ENCODE peak calls at places on chromosomes 6 and 20, in five cellular contexts. One of them, this sample, is unnamed.

GRCh38 chr20:32158351-32158750 is 48.8 kb downstream of the TM9SF4 start:
- DNase-seq in right cardiac atrium: no peak
- DNase-seq in H1: no peak
- DNase-seq in NT2/D1: no peak
- DNase-seq in PC-9: no peak
- DNase-seq in this sample: no peak

GRCh38 chr6:44054635-44055559 is 72.4 kb downstream of the MRPL14 start:
- DNase-seq in right cardiac atrium: peak; percentile 22
- DNase-seq in H1: no peak
- DNase-seq in NT2/D1: no peak
- DNase-seq in PC-9: no peak
- DNase-seq in this sample: peak; percentile 87

GRCh38 chr20:38581013-38581412 is at the start of gene ADIG:
- DNase-seq in right cardiac atrium: no peak
- DNase-seq in H1: no peak
- DNase-seq in NT2/D1: no peak
- DNase-seq in PC-9: no peak
- DNase-seq in this sample: no peak

GRCh38 chr6:32932132-32932868 is 8.5 kb downstream of the HLA-DMB start:
- DNase-seq in right cardiac atrium: no peak
- DNase-seq in H1: no peak
- DNase-seq in NT2/D1: no peak
- DNase-seq in PC-9: no peak
- DNase-seq in this sample: no peak

GRCh38 chr6:116381000-116381399 is 10.3 kb downstream of the DSE start:
- DNase-seq in right cardiac atrium: no peak
- DNase-seq in H1: no peak
- DNase-seq in NT2/D1: no peak
- DNase-seq in PC-9: no peak
- DNase-seq in this sample: no peak

GRCh38 chr6:74925683-74926082 is 280.2 kb downstream of the COL12A1 start:
- DNase-seq in right cardiac atrium: no peak
- DNase-seq in H1: no peak
- DNase-seq in NT2/D1: no peak
- DNase-seq in PC-9: no peak
- DNase-seq in this sample: no peak

GRCh38 chr6:82178759-82179112 is 68.8 kb downstream of the IBTK start:
- DNase-seq in right cardiac atrium: no peak
- DNase-seq in H1: no peak
- DNase-seq in NT2/D1: no peak
- DNase-seq in PC-9: no peak
- DNase-seq in this sample: no peak

GRCh38 chr6:149895702-149896310 is 2.1 kb downstream of the RAET1E start:
- DNase-seq in right cardiac atrium: peak; percentile 70
- DNase-seq in H1: no peak
- DNase-seq in NT2/D1: no peak
- DNase-seq in PC-9: peak; percentile 59
- DNase-seq in this sample: peak; percentile 64

GRCh38 chr20:43752561-43753301 is 25.9 kb upstream of the GTSF1L start:
- DNase-seq in right cardiac atrium: peak; percentile 24
- DNase-seq in H1: no peak
- DNase-seq in NT2/D1: no peak
- DNase-seq in PC-9: peak; percentile 49
- DNase-seq in this sample: peak; percentile 73

GRCh38 chr6:42704251-42704936 is 18.0 kb downstream of the PRPH2 start:
- DNase-seq in right cardiac atrium: peak; percentile 74
- DNase-seq in H1: peak; percentile 57
- DNase-seq in NT2/D1: no peak
- DNase-seq in PC-9: no peak
- DNase-seq in this sample: no peak

GRCh38 chr6:167476844-167477595 is 152.1 kb downstream of the TTLL2 start:
- DNase-seq in right cardiac atrium: no peak
- DNase-seq in H1: no peak
- DNase-seq in NT2/D1: no peak
- DNase-seq in PC-9: no peak
- DNase-seq in this sample: no peak

GRCh38 chr20:56630506-56631317 is 1.6 kb downstream of the TFAP2C start:
- DNase-seq in right cardiac atrium: no peak
- DNase-seq in H1: peak; percentile 80
- DNase-seq in NT2/D1: no peak
- DNase-seq in PC-9: no peak
- DNase-seq in this sample: no peak

GRCh38 chr6:148317739-148318138 is 24.9 kb upstream of the SASH1 start:
- DNase-seq in right cardiac atrium: no peak
- DNase-seq in H1: no peak
- DNase-seq in NT2/D1: no peak
- DNase-seq in PC-9: no peak
- DNase-seq in this sample: peak; percentile 64

GRCh38 chr6:168078199-168078942 is 641 bp downstream of the FRMD1 start:
- DNase-seq in right cardiac atrium: no peak
- DNase-seq in H1: no peak
- DNase-seq in NT2/D1: no peak
- DNase-seq in PC-9: no peak
- DNase-seq in this sample: no peak

DNA sequence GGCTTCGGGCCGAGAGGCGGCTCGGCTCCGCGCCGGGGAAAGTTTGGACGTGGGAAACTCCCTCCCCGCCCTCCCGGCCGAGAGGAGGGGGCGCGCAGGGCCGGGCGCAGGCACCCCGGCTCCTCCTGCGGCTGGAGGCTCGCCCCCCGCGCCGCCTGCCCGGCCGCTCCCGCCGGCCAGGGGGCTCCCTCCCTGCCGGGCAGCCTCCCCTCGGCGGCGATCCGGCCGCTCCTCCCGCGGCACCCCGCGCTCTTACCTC is 370 bp downstream of the CDH22 start:
- DNase-seq in right cardiac atrium: no peak
- DNase-seq in H1: no peak
- DNase-seq in NT2/D1: no peak
- DNase-seq in PC-9: no peak
- DNase-seq in this sample: no peak
- H3K27me3 ChIP-seq in right cardiac atrium: no peaks in the 10 kb centered on the region
- H3K27me3 ChIP-seq in H1: peaks cover 77% of the 10 kb centered on the region
- H3K27me3 ChIP-seq in NT2/D1: peaks cover 78% of the 10 kb centered on the region
- H3K27me3 ChIP-seq in PC-9: peaks cover 85% of the 10 kb centered on the region
- H3K27me3 ChIP-seq in this sample: peaks cover 96% of the 10 kb centered on the region

DNA sequence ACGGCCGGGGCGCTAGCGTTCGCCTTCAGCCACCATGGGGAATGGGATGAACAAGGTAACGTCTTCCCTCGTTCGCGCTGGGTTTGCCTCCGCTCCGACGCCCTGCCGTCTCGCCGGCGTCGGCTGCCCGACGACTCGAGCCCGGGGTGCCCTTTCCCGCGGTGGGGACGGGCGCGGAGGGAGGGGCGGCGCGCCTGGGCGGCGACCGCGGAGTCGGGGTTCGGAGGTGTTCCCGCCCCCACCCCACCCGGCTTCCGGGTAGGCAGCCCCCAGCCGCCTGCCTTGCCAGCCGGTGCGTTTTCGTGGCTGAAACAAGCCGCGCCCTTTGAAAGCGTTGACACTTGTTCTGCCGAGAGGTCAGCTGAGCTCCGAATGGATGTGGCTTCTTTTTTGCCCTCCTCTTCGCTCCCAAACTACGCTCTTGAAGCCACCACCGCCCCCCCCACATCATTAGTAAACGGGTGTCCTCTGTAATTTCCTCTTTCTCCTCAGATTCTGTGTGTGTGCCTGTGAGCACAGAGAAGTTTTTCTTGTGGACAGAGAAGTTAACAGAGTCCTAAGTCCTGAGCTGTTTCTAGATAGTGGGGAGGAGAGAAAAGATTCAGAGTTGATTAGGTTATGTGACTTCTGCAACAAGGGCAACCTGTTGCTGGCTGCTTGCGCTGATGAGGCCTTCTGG is 358 bp downstream of the DUSP22 start:
- DNase-seq in right cardiac atrium: peak; percentile 83
- DNase-seq in H1: no peak
- DNase-seq in NT2/D1: no peak
- DNase-seq in PC-9: peak; percentile 64
- DNase-seq in this sample: peak; percentile 47
- H3K9me3 ChIP-seq in right cardiac atrium: no peaks in the 10 kb centered on the region
- H3K9me3 ChIP-seq in H1: peaks cover 81% of the 10 kb centered on the region
- H3K9me3 ChIP-seq in NT2/D1: no peaks in the 10 kb centered on the region
- H3K9me3 ChIP-seq in PC-9: no peaks in the 10 kb centered on the region
- H3K9me3 ChIP-seq in this sample: peaks cover 3% of the 10 kb centered on the region

DNA sequence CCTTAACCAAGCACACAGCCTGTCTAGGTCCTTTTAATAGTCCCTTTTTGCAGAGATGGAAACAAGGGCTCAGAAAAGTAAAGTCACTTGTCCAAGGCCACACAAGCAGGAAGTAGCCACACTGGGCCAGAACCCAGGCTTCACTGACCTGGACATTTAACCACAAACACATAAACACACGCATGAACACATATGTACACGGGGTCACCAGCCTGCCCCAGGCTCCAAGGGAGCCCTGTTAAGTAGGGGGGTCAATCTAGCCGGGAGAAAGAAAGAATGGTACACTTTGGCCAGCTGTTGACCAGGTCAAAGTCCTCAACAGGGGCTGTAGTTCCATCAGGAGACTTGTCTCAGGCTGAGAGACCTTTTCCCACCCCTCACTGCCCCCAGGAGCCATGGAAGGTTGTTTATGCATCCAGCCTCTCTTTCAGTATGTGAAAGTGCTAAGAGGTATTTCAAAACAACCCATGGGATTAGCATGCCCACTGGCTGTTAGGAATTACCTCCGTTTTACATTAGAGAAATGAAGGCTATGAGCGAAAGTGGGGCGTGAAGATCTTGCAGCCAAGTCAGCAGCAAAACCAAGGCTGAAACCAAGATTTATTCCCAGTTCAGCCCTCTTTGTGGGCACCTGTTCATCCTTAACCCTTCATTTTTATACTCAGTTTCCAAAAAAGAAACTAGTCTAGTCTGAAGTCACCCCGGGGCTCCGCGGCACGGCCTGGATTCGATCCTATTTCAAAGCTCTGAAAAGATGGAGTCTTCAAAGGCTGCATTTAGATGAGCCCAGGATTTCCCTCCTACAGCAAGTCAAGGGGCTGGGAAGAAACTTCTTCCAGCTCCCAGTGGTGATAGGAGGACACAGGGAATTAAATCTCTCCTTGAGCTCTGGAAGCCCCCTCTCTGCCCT is 9.8 kb downstream of the SDC4 start:
- DNase-seq in right cardiac atrium: no peak
- DNase-seq in H1: no peak
- DNase-seq in NT2/D1: no peak
- DNase-seq in PC-9: no peak
- DNase-seq in this sample: no peak
- H3K4me3 ChIP-seq in right cardiac atrium: no peak overlapping the region
- H3K4me3 ChIP-seq in H1: no peak overlapping the region
- H3K4me3 ChIP-seq in NT2/D1: no peak overlapping the region
- H3K4me3 ChIP-seq in PC-9: peak overlapping the region; percentile 11
- H3K4me3 ChIP-seq in this sample: no peak overlapping the region

GRCh38 chr20:1998193-1998520 is 4.3 kb upstream of the PDYN start:
- DNase-seq in right cardiac atrium: no peak
- DNase-seq in H1: no peak
- DNase-seq in NT2/D1: no peak
- DNase-seq in PC-9: no peak
- DNase-seq in this sample: no peak
- H3K27me3 ChIP-seq in right cardiac atrium: peaks cover 2% of the 10 kb centered on the region
- H3K27me3 ChIP-seq in H1: no peaks in the 10 kb centered on the region
- H3K27me3 ChIP-seq in NT2/D1: peaks cover 40% of the 10 kb centered on the region
- H3K27me3 ChIP-seq in PC-9: peaks cover 94% of the 10 kb centered on the region
- H3K27me3 ChIP-seq in this sample: peaks cover 44% of the 10 kb centered on the region

GRCh38 chr6:137488736-137489409 is 5.3 kb downstream of the OLIG3 start:
- DNase-seq in right cardiac atrium: no peak
- DNase-seq in H1: peak; percentile 84
- DNase-seq in NT2/D1: no peak
- DNase-seq in PC-9: no peak
- DNase-seq in this sample: no peak
- H3K9me3 ChIP-seq in right cardiac atrium: no peaks in the 10 kb centered on the region
- H3K9me3 ChIP-seq in H1: no peaks in the 10 kb centered on the region
- H3K9me3 ChIP-seq in NT2/D1: no peaks in the 10 kb centered on the region
- H3K9me3 ChIP-seq in PC-9: no peaks in the 10 kb centered on the region
- H3K9me3 ChIP-seq in this sample: no peaks in the 10 kb centered on the region

DNA sequence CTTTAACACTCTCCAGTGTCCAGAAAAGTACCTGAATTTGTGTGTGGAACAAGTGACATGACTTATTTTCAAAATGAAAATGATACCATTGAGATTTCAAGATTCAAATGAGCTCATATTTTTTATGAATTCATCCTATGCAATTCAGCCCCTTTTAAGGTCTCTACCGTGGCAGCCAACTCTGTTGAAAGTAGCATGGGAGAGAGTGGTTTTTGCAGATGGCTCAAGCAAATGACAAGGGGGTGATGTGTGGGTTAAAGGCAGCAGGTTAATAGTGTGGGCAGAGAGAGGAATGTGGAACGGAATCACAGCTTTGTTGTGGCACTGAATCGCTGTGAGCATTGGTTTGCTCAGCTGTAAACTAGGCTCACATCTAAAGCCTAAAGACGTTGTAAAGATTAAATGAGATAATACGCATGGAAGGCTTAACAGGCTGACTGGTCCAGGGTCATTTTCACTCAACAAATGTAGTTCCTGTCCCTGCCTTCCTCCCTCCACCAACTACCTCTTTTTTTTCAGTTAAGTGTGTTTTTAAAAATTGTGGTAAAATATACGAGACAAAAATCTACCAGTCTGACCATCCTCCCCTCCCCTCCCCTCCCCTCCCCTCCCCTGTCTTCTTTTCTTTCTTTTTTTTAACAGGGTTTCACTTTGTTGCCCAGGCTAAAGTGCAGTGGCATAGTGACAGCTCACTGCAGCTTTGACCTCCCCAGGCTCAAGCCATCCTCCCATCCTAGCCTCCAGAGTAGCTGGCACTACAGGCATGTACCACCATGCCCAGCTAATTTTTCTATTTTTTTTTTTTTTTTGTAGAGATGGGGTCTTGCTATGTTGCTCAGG is 114.7 kb upstream of the ZNF217 start:
- DNase-seq in right cardiac atrium: no peak
- DNase-seq in H1: no peak
- DNase-seq in NT2/D1: no peak
- DNase-seq in PC-9: no peak
- DNase-seq in this sample: no peak
- H3K4me3 ChIP-seq in right cardiac atrium: no peak overlapping the region
- H3K4me3 ChIP-seq in H1: no peak overlapping the region
- H3K4me3 ChIP-seq in NT2/D1: no peak overlapping the region
- H3K4me3 ChIP-seq in PC-9: no peak overlapping the region
- H3K4me3 ChIP-seq in this sample: no peak overlapping the region

GRCh38 chr20:57869951-57870315 is 160.1 kb upstream of the PMEPA1 start:
- DNase-seq in right cardiac atrium: no peak
- DNase-seq in H1: no peak
- DNase-seq in NT2/D1: no peak
- DNase-seq in PC-9: no peak
- DNase-seq in this sample: no peak
- H3K27me3 ChIP-seq in right cardiac atrium: no peaks in the 10 kb centered on the region
- H3K27me3 ChIP-seq in H1: no peaks in the 10 kb centered on the region
- H3K27me3 ChIP-seq in NT2/D1: peaks cover 5% of the 10 kb centered on the region
- H3K27me3 ChIP-seq in PC-9: no peaks in the 10 kb centered on the region
- H3K27me3 ChIP-seq in this sample: no peaks in the 10 kb centered on the region

DNA sequence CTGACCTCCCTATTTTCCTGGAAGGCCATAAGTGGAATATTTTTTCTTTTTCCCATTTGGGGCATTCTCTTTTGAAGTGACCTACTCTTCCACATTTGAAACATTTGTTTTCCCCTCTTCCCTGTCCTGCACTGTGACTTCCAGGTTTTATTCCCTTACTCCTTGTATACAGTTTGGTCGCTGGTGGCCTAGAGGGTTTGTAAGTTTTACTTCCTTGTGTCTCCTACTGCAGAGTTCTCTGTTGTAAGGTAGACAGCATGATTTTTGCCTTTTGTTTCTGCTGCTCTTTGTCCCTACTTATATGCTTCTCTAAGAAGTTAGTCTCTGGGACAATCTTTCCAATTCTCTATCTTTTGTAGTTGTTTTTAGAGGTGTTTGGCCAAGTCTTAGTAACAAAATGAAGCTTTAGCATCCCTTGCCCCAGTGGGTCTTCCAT is 7.4 kb upstream of the ZNFX1 start:
- DNase-seq in right cardiac atrium: no peak
- DNase-seq in H1: no peak
- DNase-seq in NT2/D1: no peak
- DNase-seq in PC-9: no peak
- DNase-seq in this sample: no peak
- H3K9me3 ChIP-seq in right cardiac atrium: peaks cover 15% of the 10 kb centered on the region
- H3K9me3 ChIP-seq in H1: no peaks in the 10 kb centered on the region
- H3K9me3 ChIP-seq in NT2/D1: peaks cover 100% of the 10 kb centered on the region
- H3K9me3 ChIP-seq in PC-9: peaks cover 69% of the 10 kb centered on the region
- H3K9me3 ChIP-seq in this sample: peaks cover 44% of the 10 kb centered on the region

This sample was measured in SJSA1.